ENCODE peak calls at places on chromosomes 6 and 20, in five cellular contexts. Y, N, V, D and L are unnamed samples.

GRCh38 chr6:43737272-43738081 is 32.5 kb upstream of the VEGFA start:
- DNase-seq in Y (peak; percentile 32), N (no peak), V (no peak), D (peak; percentile 29), L (no peak)

GRCh38 chr6:73695619-73696421 is at the start of gene CD109:
- DNase-seq in Y (no peak), N (peak; percentile 9), V (peak; percentile 81), D (peak; percentile 81), L (peak; percentile 46)

GRCh38 chr6:13550656-13551055 is 23.7 kb upstream of the SIRT5 start:
- DNase-seq in Y (no peak), N (no peak), V (no peak), D (no peak), L (no peak)

GRCh38 chr20:25081065-25081729 is 744 bp downstream of the VSX1 start:
- DNase-seq in Y (peak; percentile 64), N (no peak), V (no peak), D (no peak), L (peak; percentile 60)

GRCh38 chr6:146135167-146135566 is 106.3 kb downstream of the GRM1 start:
- DNase-seq in Y (no peak), N (no peak), V (no peak), D (no peak), L (no peak)

GRCh38 chr6:131443014-131443413 is 130.0 kb upstream of the ARG1 start:
- DNase-seq in Y (no peak), N (no peak), V (no peak), D (no peak), L (no peak)

GRCh38 chr20:26208296-26209091 is 511.8 kb upstream of the ZNF337 start:
- DNase-seq in Y (peak; percentile 73), N (peak; percentile 54), V (no peak), D (no peak), L (peak; percentile 16)

GRCh38 chr6:131063028-131063763 is at the start of gene EPB41L2:
- DNase-seq in Y (peak; percentile 95), N (peak; percentile 63), V (peak; percentile 89), D (peak; percentile 87), L (peak; percentile 91)

GRCh38 chr20:4797275-4797674 is 75.6 kb downstream of the PRND start:
- DNase-seq in Y (no peak), N (no peak), V (peak; percentile 12), D (no peak), L (no peak)

GRCh38 chr6:25862199-25862598 is 11.8 kb downstream of the SLC17A3 start:
- DNase-seq in Y (no peak), N (no peak), V (no peak), D (no peak), L (no peak)

GRCh38 chr6:129684903-129685639 is 24.9 kb downstream of the ARHGAP18 start:
- DNase-seq in Y (no peak), N (no peak), V (no peak), D (no peak), L (no peak)

GRCh38 chr20:21510414-21510971 is 3.4 kb downstream of the NKX2-2 start:
- DNase-seq in Y (no peak), N (no peak), V (no peak), D (peak; percentile 14), L (peak; percentile 64)

GRCh38 chr6:110999634-111000270 is 17.9 kb downstream of the RPF2 start:
- DNase-seq in Y (no peak), N (no peak), V (peak; percentile 61), D (peak; percentile 33), L (no peak)

GRCh38 chr6:34243901-34244884 is 4.6 kb downstream of the SMIM29 start:
- DNase-seq in Y (peak; percentile 81), N (no peak), V (peak; percentile 96), D (peak; percentile 85), L (no peak)
- TF ChIP-seq CTCF in Y (peak; percentile 28), N (no peak), V (peak; percentile 41), D (peak; percentile 54), L (peak; percentile 42)

GRCh38 chr6:2751871-2752270 is 1.1 kb upstream of the MYLK4 start:
- DNase-seq in Y (no peak), N (no peak), V (no peak), D (no peak), L (no peak)

GRCh38 chr6:2752477-2753115 is 1.9 kb upstream of the MYLK4 start:
- DNase-seq in Y (no peak), N (no peak), V (no peak), D (no peak), L (no peak)

GRCh38 chr6:2750832-2751231 is at the start of gene MYLK4:
- DNase-seq in Y (no peak), N (no peak), V (no peak), D (no peak), L (no peak)

GRCh38 chr6:2748183-2748582 is 2.5 kb downstream of the MYLK4 start:
- DNase-seq in Y (no peak), N (no peak), V (no peak), D (no peak), L (no peak)

DNA sequence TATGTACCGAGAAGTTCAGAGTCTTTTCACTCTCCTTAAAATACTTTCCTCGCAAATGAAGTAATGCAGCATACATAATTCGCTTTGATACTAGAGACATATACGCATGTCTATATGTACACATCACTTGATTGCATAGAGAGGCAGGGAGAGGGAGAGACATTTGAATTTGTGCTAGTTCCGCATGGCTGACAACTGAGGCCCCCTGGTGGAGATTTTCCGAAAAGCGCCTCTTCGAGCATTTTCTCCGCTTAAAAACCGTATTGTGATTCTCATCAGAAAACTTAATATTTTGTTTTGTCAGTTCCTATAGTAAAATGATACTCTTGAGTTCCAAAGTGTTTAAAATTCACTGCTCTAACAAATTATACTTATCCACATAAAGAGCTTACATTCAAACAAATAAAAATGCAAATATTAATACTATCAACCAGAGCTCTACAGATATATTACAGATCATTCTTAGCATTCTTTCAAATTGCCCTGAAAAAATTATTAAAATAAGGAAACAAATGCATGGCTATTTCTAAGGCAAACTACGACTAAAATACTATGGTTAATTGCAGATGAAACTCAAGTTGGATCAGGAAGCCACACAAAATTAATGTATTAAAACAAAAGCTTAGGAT is 636 bp downstream of the MYLK4 start:
- DNase-seq in Y (peak; percentile 77), N (peak; percentile 63), V (peak; percentile 77), D (peak; percentile 46), L (peak; percentile 55)
- TF ChIP-seq CTCF in Y (peak; percentile 90), N (peak; percentile 95), V (peak; percentile 82), D (peak; percentile 89), L (peak; percentile 72)

GRCh38 chr6:5337573-5337972 is 76.3 kb downstream of the FARS2 start:
- DNase-seq in Y (no peak), N (no peak), V (peak; percentile 33), D (peak; percentile 81), L (no peak)
- TF ChIP-seq CTCF in Y (no peak), N (no peak), V (no peak), D (no peak), L (no peak)

GRCh38 chr6:155528982-155529453 is 73.4 kb upstream of the NOX3 start:
- DNase-seq in Y (no peak), N (no peak), V (peak; percentile 98), D (peak; percentile 90), L (peak; percentile 9)

GRCh38 chr6:155528335-155528734 is 72.7 kb upstream of the NOX3 start:
- DNase-seq in Y (no peak), N (no peak), V (peak; percentile 7), D (no peak), L (no peak)

GRCh38 chr6:155534678-155535077 is 79.0 kb upstream of the NOX3 start:
- DNase-seq in Y (no peak), N (no peak), V (no peak), D (no peak), L (no peak)

GRCh38 chr6:155527443-155527842 is 71.8 kb upstream of the NOX3 start:
- DNase-seq in Y (no peak), N (no peak), V (no peak), D (no peak), L (no peak)

GRCh38 chr6:155530219-155530834 is 74.7 kb upstream of the NOX3 start:
- DNase-seq in Y (no peak), N (no peak), V (peak; percentile 81), D (peak; percentile 50), L (peak; percentile 35)
- TF ChIP-seq CTCF in Y (peak; percentile 68), N (peak; percentile 55), V (peak; percentile 80), D (peak; percentile 90), L (peak; percentile 77)

DNA sequence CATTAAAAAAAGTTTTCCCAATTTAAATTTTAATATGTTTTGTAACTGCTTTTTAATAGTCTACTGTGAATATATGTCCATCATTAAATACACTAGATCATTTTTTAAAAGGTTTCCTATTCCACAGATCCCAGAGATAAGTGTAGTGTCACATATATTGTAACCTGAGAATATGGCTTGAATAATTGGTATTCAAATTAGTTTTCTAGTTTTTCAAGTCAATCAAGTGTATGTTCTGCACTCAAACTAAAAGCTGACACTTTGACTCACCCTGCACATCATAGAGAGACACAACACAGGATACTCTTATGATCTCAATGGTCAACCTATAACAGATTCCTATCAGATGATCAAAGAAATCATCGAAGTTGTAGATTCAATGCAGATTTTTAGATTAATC is 49.1 kb downstream of the ZHX3 start:
- DNase-seq in Y (no peak), N (no peak), V (no peak), D (no peak), L (no peak)
- TF ChIP-seq CTCF in Y (no peak), N (no peak), V (no peak), D (no peak), L (no peak)